ENCODE peak calls at places on chromosomes 3 and 15, in four cellular contexts. Q is HEK293T, X is K562, T is GM12878. Y is an unnamed sample.

GRCh38 chr15:88476635-88477038 is 9.1 kb downstream of the MRPS11 start:
- DNase-seq in Q (peak; percentile 70), X (peak; percentile 68), T (no peak), Y (peak; percentile 18)

GRCh38 chr3:183098538-183099025 is 714 bp downstream of the MCCC1 start:
- DNase-seq in X (no peak), Q (no peak), T (no peak), Y (no peak)

GRCh38 chr3:127610105-127610504 is 11.9 kb downstream of the MCM2 start:
- DNase-seq in T (no peak), X (no peak), Q (no peak), Y (no peak)

GRCh38 chr3:48218537-48218936 is 4.8 kb upstream of the CAMP start:
- DNase-seq in Q (no peak), X (no peak), T (no peak), Y (no peak)

GRCh38 chr3:49841806-49842205 is 14.6 kb downstream of the TRAIP start:
- DNase-seq in Q (no peak), T (no peak), X (no peak), Y (no peak)

GRCh38 chr3:35505181-35505580 is 134.1 kb upstream of the ARPP21 start:
- DNase-seq in T (no peak), X (no peak), Q (no peak), Y (no peak)

GRCh38 chr3:196175717-196176116 is 35.5 kb downstream of the ZDHHC19 start:
- DNase-seq in X (no peak), Q (no peak), T (no peak), Y (no peak)

GRCh38 chr3:116005404-116005803 is 382.1 kb downstream of the GAP43 start:
- DNase-seq in T (no peak), Q (peak; percentile 37), X (peak; percentile 45), Y (no peak)

GRCh38 chr3:66312039-66312438 is 91.2 kb downstream of the SLC25A26 start:
- DNase-seq in X (no peak), Q (no peak), T (no peak), Y (no peak)

DNA sequence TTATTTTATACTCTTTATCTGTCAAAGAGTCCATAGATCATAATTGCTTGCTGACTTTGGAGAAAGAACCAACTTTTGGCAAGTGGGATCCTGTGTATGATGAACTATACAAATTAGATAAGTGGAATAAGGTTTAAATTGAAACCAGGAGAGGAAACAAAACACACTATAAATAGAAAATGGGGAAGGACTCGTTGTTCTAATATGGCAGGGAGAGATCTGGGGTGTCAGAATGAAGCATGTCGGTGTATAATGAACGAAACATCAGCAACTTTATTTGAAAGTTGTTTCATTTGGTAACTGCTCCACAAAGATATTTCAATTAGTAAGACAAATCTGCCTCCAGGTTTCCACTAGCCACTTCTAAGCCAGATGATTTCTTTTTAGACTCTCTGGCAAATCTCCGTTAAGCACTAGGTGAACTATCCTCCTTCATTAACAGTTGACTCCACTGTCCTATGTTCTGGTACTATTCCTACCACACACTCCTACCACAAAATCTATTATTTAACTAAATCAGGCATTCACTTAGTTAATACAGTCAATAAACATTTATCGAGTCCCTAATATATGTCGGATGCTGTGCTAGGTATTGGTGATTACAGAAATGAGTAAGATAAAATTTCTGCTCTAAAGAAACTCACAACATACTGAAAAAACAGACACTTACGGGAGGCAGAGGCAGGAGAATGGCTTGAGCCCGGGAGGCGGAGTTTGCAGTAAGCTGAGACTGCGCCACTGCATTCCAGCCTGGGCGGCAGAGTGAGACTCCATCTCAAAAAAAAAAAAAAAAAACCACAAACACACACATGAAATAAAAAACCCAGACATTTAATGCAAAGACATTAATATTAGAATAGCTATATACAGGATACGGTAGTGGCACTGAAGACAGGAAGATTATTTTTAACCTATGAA is 20.1 kb downstream of the SLC15A2 start:
- DNase-seq in X (no peak), T (no peak), Q (no peak), Y (no peak)
- TF ChIP-seq TARDBP in X (no peak), T (no peak), Q (no peak), Y (no peak)

DNA sequence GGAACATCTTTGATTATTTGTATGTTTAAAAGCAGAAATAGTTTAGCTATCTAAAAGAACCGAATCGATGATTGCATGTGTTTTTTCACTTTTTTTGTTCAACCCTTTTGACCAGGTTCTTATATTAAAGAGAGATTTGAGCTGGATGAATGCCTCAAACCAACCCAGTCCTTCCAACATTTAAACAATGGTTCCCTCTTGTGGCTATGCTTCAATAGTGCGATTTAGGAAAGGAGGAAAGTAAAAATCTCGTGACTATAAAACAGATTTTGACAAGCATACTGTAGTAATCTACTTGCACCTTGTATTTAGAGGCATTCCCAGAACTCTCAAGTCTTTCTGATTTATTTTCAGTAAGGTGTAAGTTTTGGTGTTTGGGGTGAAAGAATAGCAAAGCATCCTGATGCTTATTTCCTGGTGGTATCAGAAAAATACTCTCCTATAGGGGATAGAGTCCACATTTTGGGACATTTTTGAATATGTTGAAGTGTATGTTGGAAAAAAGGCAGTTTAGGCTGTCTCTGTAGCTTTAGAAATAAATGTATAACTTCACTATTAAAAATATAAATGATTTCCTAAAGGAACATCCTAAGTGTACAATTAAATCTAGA is 159.6 kb upstream of the KCNH8 start:
- DNase-seq in Q (peak; percentile 27), T (no peak), X (no peak), Y (peak; percentile 12)
- TF ChIP-seq TARDBP in Q (no peak), T (no peak), X (no peak), Y (no peak)

GRCh38 chr3:98778383-98778782 is 15.2 kb downstream of the ST3GAL6 start:
- DNase-seq in X (no peak), Q (no peak), T (no peak), Y (no peak)

GRCh38 chr3:98777801-98778220 is 14.7 kb downstream of the ST3GAL6 start:
- DNase-seq in Q (no peak), X (no peak), T (no peak), Y (no peak)

GRCh38 chr3:98780343-98780742 is 17.2 kb downstream of the ST3GAL6 start:
- DNase-seq in X (no peak), Q (no peak), T (no peak), Y (no peak)

GRCh38 chr3:98779936-98780335 is 16.8 kb downstream of the ST3GAL6 start:
- DNase-seq in T (no peak), X (no peak), Q (no peak), Y (peak; percentile 41)

DNA sequence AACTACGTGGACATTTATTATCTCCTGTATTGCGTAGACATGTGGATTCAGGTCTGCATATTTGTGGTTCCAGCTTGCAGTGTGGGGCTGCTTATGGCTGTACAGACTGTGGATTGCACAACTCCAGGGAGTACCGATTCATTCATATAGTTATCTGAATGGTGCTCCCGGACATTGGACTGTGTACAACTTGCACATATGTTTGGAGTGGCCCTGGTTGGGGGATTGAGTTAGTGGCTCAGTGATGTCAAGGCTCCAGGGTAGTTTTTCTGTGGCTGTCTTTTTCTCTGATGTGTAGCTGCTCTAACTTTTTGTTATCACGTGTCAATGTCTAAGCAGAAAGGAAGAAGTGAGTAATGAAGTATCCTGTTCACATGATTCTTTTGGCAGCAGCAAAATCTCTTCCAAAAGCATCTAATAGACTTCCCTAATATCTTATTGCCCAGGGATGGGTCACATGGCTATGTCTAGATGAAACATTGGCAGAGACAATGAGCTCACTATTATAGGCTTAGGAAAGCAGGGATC is 15.8 kb downstream of the ST3GAL6 start:
- DNase-seq in T (no peak), X (no peak), Q (no peak), Y (peak; percentile 97)
- TF ChIP-seq TARDBP in T (no peak), X (no peak), Q (no peak), Y (peak; percentile 30)

GRCh38 chr3:139533781-139534443 is 5.6 kb downstream of the RBP1 start:
- DNase-seq in T (no peak), X (peak; percentile 17), Q (peak; percentile 48), Y (peak; percentile 35)
- TF ChIP-seq TARDBP in T (no peak), X (no peak), Q (no peak), Y (no peak)

GRCh38 chr15:99944131-99944530 is 210.9 kb upstream of the LYSMD4 start:
- DNase-seq in X (no peak), T (no peak), Q (peak; percentile 2), Y (no peak)

GRCh38 chr15:99943466-99943865 is 210.2 kb upstream of the LYSMD4 start:
- DNase-seq in T (no peak), Q (no peak), X (no peak), Y (no peak)
- TF ChIP-seq TARDBP in T (no peak), Q (no peak), X (no peak), Y (no peak)

GRCh38 chr3:4571690-4572334 is 78.7 kb downstream of the ITPR1 start:
- DNase-seq in Q (no peak), T (no peak), X (peak; percentile 57), Y (peak; percentile 69)
- TF ChIP-seq TARDBP in Q (no peak), T (no peak), X (no peak), Y (no peak)

DNA sequence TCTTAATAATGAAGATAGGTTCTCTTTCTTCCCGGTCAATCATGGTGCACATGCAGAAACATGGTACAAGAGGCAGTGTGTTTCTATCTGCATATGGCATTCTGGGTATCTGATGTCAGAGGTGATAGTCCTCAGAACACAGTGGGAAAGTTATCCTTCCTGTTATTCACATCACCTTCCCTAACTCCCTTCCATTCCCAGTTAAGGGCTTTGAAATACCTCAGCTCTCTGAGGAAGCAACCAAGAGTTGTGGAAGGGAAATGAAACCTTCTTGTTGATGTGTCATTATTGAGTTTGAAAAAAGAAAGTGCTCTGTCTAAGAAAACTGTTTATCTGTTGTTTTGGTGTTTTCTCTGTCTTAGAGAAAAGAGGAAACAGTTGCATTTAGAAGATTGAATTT is 21.9 kb upstream of the P2RY13 start:
- DNase-seq in Q (no peak), T (no peak), X (no peak), Y (no peak)
- TF ChIP-seq TARDBP in Q (no peak), T (no peak), X (no peak), Y (no peak)

DNA sequence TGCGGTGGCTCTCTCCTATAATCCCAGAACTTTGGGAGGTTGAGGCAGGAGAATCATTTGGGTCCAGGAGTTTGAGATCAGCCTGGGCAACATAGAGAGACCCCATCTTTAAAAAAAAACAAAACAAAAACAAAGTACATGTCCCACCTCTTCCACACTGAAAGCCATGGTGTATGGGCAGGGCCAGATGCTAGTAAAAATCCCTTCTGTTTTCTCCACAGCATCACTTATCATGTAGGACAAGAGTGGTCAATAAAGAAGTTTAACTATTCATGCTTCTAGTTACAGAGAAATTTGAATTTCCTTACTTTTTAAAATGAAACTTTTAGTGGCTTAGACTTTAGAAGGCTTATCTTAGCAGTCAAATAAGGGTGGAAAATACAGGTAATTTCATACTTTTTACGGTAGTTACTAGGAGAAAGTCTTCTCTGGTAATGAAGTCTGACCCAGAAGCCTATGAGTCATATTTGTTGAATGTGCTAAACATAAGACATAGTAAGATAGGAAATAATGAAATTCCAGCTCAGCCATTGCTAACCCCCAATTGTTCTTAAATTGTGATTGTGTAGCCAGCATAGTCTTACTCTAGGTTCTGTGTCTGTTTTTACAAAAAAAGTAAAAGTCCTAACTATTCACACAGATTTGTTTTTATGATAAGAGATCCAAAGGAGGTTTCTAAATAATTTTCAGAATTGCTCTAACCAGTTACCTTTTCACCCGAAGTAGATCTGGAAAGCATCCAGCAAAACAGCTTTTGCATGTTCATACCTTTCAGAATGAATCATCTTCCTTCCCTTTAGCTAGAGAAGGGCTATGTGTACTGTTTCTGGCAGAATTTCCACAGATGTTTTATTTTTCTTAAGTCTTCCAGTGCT is 16.4 kb upstream of the ZNF609 start:
- DNase-seq in X (peak; percentile 48), Q (no peak), T (no peak), Y (peak; percentile 10)
- TF ChIP-seq TARDBP in X (no peak), Q (no peak), T (no peak), Y (no peak)